ENCODE peak calls at places on chromosomes 2 and 18, in six cellular contexts. R, K, G, L, Z and P are unnamed samples.

GRCh38 chr2:213451542-213452256 is 167.4 kb downstream of the SPAG16 start:
- DNase-seq in R (no peak), K (no peak), G (no peak), L (no peak), Z (peak; percentile 48), P (no peak)

GRCh38 chr18:43596106-43596712 is 318.9 kb upstream of the SYT4 start:
- DNase-seq in R (peak; percentile 23), K (no peak), G (no peak), L (no peak), Z (no peak), P (no peak)

GRCh38 chr18:69518989-69519388 is 118.3 kb downstream of the DOK6 start:
- DNase-seq in R (peak; percentile 36), K (no peak), G (no peak), L (no peak), Z (no peak), P (no peak)

GRCh38 chr2:21451418-21451817 is 327.6 kb downstream of the TDRD15 start:
- DNase-seq in R (no peak), K (no peak), G (no peak), L (no peak), Z (no peak), P (no peak)

GRCh38 chr2:118970396-118971135 is 28.6 kb downstream of the MARCO start:
- DNase-seq in R (no peak), K (no peak), G (no peak), L (no peak), Z (no peak), P (no peak)

GRCh38 chr2:11657195-11657594 is 12.8 kb downstream of the NTSR2 start:
- DNase-seq in R (no peak), K (no peak), G (no peak), L (no peak), Z (no peak), P (no peak)

GRCh38 chr2:9647884-9648283 is 17.1 kb upstream of the YWHAQ start:
- DNase-seq in R (no peak), K (no peak), G (no peak), L (no peak), Z (no peak), P (no peak)

GRCh38 chr2:209473930-209474419 is 50.1 kb downstream of the MAP2 start:
- DNase-seq in R (peak; percentile 98), K (no peak), G (no peak), L (peak; percentile 92), Z (no peak), P (no peak)

GRCh38 chr2:66522591-66523379 is 87.9 kb downstream of the MEIS1 start:
- DNase-seq in R (no peak), K (no peak), G (no peak), L (no peak), Z (no peak), P (no peak)

GRCh38 chr2:74010087-74010541 is 25.4 kb downstream of the TET3 start:
- DNase-seq in R (peak; percentile 35), K (no peak), G (no peak), L (no peak), Z (no peak), P (no peak)

GRCh38 chr2:66498597-66498910 is 63.6 kb downstream of the MEIS1 start:
- DNase-seq in R (no peak), K (no peak), G (no peak), L (no peak), Z (peak; percentile 51), P (no peak)

GRCh38 chr2:38091757-38092156 is 15.8 kb upstream of the CYP1B1 start:
- DNase-seq in R (no peak), K (no peak), G (no peak), L (no peak), Z (no peak), P (no peak)

GRCh38 chr2:54894467-54894866 is 155.8 kb downstream of the RTN4 start:
- DNase-seq in R (no peak), K (no peak), G (no peak), L (no peak), Z (no peak), P (no peak)

GRCh38 chr18:10560457-10561045 is 34.7 kb downstream of the NAPG start:
- DNase-seq in R (peak; percentile 60), K (peak; percentile 80), G (peak; percentile 90), L (no peak), Z (peak; percentile 95), P (peak; percentile 82)

DNA sequence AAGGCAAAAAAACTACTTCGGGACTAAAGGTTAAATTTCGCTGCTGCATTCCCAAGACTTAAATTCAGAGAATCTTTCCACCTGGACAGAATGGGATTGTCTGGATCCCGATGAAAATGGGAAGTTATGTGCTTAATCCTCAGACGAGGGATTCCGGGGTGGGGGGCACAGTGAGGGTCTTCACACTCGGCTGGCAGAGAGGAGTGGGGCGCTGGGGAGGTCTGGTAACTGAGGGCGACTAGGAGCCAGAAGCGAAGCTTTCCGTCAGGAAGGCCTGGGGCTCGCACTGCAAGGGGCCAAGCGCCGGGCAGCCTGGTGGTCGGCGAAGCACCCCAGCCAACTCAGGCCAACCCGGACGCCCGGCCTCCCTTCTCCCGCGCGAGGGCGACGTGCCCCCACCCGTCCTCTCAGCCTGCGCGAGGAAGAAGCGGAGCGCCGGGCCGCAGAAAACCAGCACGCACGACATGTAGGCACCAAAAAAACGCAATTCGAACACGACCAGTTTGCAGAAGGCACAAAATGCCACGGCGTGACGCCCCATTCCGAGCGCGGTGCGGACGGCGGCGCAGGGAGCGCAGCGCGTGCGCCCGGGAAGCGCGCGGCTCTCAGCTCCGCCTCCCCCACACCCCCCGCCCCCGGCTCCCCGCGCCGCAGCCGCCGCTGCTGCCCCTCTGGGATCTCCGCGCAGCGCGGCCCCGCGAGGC is 188.1 kb downstream of the ZEB2 start:
- DNase-seq in R (peak; percentile 15), K (peak; percentile 66), G (no peak), L (peak; percentile 21), Z (no peak), P (peak; percentile 78)
- TF ChIP-seq CTCF in R (peak; percentile 14), K (no peak), G (no peak), L (peak; percentile 48), Z (peak; percentile 39), P (no peak)

DNA sequence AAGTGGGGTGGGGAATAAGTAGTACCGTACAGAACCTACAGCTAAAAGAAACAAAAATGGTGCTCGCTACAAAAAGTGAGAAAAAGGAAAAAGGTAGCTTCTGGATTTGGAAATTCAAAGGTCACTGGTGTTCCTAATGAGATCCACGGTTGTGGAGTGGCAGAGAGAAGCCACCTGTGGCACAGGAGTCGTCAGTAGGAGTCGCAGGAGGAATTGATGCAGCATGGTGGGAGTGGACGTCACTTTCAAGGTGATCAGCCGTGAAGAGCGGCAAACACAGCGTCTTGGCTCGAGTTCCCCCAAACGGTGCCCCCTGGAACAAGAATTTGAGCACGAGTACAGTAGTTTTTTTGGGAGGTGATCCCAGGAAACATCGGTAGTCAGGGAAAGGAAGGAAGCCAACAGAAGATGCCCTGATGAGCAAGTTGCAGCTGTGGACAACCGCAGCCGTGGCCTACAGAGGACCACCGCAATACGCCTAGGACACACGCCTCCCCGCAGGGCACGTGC is 1.4 kb upstream of the TTL start:
- DNase-seq in R (no peak), K (no peak), G (no peak), L (no peak), Z (no peak), P (peak; percentile 27)
- TF ChIP-seq CTCF in R (no peak), K (no peak), G (no peak), L (peak; percentile 2), Z (no peak), P (no peak)

DNA sequence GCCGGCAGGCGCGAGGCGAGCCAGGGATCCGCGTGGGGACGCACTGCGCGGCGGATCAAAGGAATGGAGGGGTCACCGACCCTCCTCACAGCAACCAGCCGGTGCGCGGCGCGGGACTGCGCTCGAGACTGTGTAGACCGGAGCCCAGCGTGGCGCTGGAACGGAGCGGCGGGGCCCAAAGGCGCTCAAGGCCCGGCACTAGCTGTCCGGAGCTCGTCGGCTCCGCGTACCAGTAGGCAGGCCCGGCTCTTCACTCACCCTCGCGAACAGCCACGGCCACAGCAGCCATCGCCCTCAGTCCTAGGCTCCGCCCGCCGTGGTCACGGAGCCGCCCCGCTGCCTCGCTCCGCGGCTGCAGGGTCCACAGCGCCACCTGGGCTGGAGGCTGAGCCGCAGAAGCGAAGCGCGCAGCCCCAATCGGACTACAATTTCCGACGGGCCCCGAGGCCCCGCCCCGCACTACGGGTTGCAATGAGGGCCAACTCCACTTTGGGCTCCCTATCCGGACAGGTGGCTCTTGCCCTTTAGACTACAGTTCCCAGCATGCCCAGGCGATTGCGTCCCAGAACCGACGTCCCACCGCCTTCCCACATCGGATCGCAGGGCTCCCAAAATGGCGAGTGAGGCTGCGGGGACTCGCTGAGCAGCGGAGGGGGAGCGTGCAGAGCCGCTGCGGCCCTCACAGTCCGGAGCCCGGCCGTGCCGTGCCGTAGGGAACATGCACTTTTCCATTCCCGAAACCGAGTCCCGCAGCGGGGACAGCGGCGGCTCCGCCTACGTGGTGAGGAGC is at the start of the genes EIF2B4 and SNX17:
- DNase-seq in R (peak; percentile 99), K (peak; percentile 99), G (peak; percentile 94), L (peak; percentile 96), Z (peak; percentile 100), P (peak; percentile 99)
- TF ChIP-seq CTCF in R (peak; percentile 72), K (no peak), G (no peak), L (peak; percentile 91), Z (peak; percentile 86), P (peak; percentile 68)

GRCh38 chr18:46097853-46098615 is at the start of gene ATP5F1A:
- DNase-seq in R (peak; percentile 77), K (peak; percentile 76), G (peak; percentile 82), L (no peak), Z (peak; percentile 94), P (peak; percentile 93)
- TF ChIP-seq CTCF in R (no peak), K (no peak), G (no peak), L (peak; percentile 12), Z (no peak), P (no peak)

GRCh38 chr2:224449212-224450147 is 47.6 kb upstream of the FAM124B start:
- DNase-seq in R (peak; percentile 19), K (peak; percentile 24), G (no peak), L (no peak), Z (peak; percentile 56), P (peak; percentile 32)
- TF ChIP-seq CTCF in R (peak; percentile 76), K (peak; percentile 59), G (no peak), L (peak; percentile 45), Z (peak; percentile 84), P (peak; percentile 57)

DNA sequence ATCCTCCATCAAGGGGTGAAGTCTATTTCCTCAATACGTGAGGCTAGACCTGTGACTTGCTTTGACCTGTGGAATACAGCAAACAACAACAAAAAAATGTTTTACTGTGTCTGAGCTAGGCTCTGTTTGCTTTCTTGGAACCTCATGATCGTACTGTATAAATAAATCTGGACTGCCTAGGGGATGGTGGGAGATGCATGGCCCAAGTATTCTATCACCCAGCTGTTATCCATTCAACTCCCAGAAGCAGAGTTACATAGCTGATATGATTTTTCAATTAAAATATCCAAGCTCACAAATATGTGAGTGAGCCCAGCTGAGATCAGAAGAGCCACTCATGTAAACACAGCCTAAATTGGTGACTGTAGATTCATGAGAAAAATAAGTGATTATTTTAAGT is 154.1 kb upstream of the THUMPD2 start:
- DNase-seq in R (no peak), K (no peak), G (no peak), L (no peak), Z (no peak), P (no peak)
- TF ChIP-seq CTCF in R (no peak), K (no peak), G (no peak), L (no peak), Z (no peak), P (no peak)